ENCODE peak calls at places on chromosomes 2 and 18, in seven cellular contexts. One of them, this sample, is unnamed.

GRCh38 chr18:55421612-55422381 is 166.2 kb downstream of the TCF4 start:
- DNase-seq in Peyer's patch: peak
- DNase-seq in neural progenitor cell: no peak
- DNase-seq in fibroblast of mammary gland: peak
- DNase-seq in pancreas: no peak
- DNase-seq in activated CD8-positive, alpha-beta T cell treated with anti-CD3 and anti-CD28 coated beads for 36 hours: no peak
- DNase-seq in RWPE1: peak
- DNase-seq in this sample: no peak

GRCh38 chr2:226080323-226080722 is 680.8 kb downstream of the NYAP2 start:
- DNase-seq in fibroblast of mammary gland: peak
- DNase-seq in activated CD8-positive, alpha-beta T cell treated with anti-CD3 and anti-CD28 coated beads for 36 hours: no peak
- DNase-seq in neural progenitor cell: no peak
- DNase-seq in RWPE1: no peak
- DNase-seq in pancreas: no peak
- DNase-seq in Peyer's patch: no peak
- DNase-seq in this sample: no peak

GRCh38 chr2:100126172-100126571 is 16.2 kb downstream of the AFF3 start:
- DNase-seq in RWPE1: no peak
- DNase-seq in activated CD8-positive, alpha-beta T cell treated with anti-CD3 and anti-CD28 coated beads for 36 hours: no peak
- DNase-seq in fibroblast of mammary gland: no peak
- DNase-seq in neural progenitor cell: no peak
- DNase-seq in pancreas: no peak
- DNase-seq in Peyer's patch: no peak
- DNase-seq in this sample: no peak

GRCh38 chr2:235937526-235937925 is 230.7 kb downstream of the GBX2 start:
- DNase-seq in activated CD8-positive, alpha-beta T cell treated with anti-CD3 and anti-CD28 coated beads for 36 hours: no peak
- DNase-seq in Peyer's patch: no peak
- DNase-seq in RWPE1: no peak
- DNase-seq in fibroblast of mammary gland: no peak
- DNase-seq in pancreas: no peak
- DNase-seq in neural progenitor cell: no peak
- DNase-seq in this sample: no peak

GRCh38 chr18:3510896-3511295 is 60.9 kb downstream of the TGIF1 start:
- DNase-seq in Peyer's patch: no peak
- DNase-seq in neural progenitor cell: no peak
- DNase-seq in fibroblast of mammary gland: no peak
- DNase-seq in RWPE1: no peak
- DNase-seq in activated CD8-positive, alpha-beta T cell treated with anti-CD3 and anti-CD28 coated beads for 36 hours: no peak
- DNase-seq in pancreas: no peak
- DNase-seq in this sample: no peak

GRCh38 chr18:75199327-75199726 is 9.6 kb downstream of the PTGR3 start:
- DNase-seq in fibroblast of mammary gland: no peak
- DNase-seq in activated CD8-positive, alpha-beta T cell treated with anti-CD3 and anti-CD28 coated beads for 36 hours: no peak
- DNase-seq in Peyer's patch: no peak
- DNase-seq in RWPE1: no peak
- DNase-seq in neural progenitor cell: no peak
- DNase-seq in pancreas: no peak
- DNase-seq in this sample: no peak

GRCh38 chr2:183070942-183071844 is 7.4 kb upstream of the DUSP19 start:
- DNase-seq in neural progenitor cell: peak
- DNase-seq in Peyer's patch: no peak
- DNase-seq in pancreas: peak
- DNase-seq in activated CD8-positive, alpha-beta T cell treated with anti-CD3 and anti-CD28 coated beads for 36 hours: peak
- DNase-seq in fibroblast of mammary gland: peak
- DNase-seq in RWPE1: no peak
- DNase-seq in this sample: peak

GRCh38 chr18:46278481-46279465 is 174.6 kb downstream of the HAUS1 start:
- DNase-seq in neural progenitor cell: no peak
- DNase-seq in activated CD8-positive, alpha-beta T cell treated with anti-CD3 and anti-CD28 coated beads for 36 hours: peak
- DNase-seq in RWPE1: no peak
- DNase-seq in Peyer's patch: no peak
- DNase-seq in pancreas: no peak
- DNase-seq in fibroblast of mammary gland: peak
- DNase-seq in this sample: no peak

GRCh38 chr18:45324489-45325111 is 290.7 kb upstream of the SLC14A2 start:
- DNase-seq in pancreas: no peak
- DNase-seq in RWPE1: peak
- DNase-seq in neural progenitor cell: peak
- DNase-seq in activated CD8-positive, alpha-beta T cell treated with anti-CD3 and anti-CD28 coated beads for 36 hours: no peak
- DNase-seq in fibroblast of mammary gland: peak
- DNase-seq in Peyer's patch: no peak
- DNase-seq in this sample: no peak

GRCh38 chr2:219633276-219634065 is 6.0 kb downstream of the SLC4A3 start:
- DNase-seq in pancreas: no peak
- DNase-seq in activated CD8-positive, alpha-beta T cell treated with anti-CD3 and anti-CD28 coated beads for 36 hours: no peak
- DNase-seq in RWPE1: no peak
- DNase-seq in neural progenitor cell: no peak
- DNase-seq in fibroblast of mammary gland: no peak
- DNase-seq in Peyer's patch: no peak
- DNase-seq in this sample: no peak

GRCh38 chr2:1153959-1154358 is 203.3 kb downstream of the SNTG2 start:
- DNase-seq in fibroblast of mammary gland: no peak
- DNase-seq in neural progenitor cell: no peak
- DNase-seq in RWPE1: no peak
- DNase-seq in pancreas: no peak
- DNase-seq in activated CD8-positive, alpha-beta T cell treated with anti-CD3 and anti-CD28 coated beads for 36 hours: no peak
- DNase-seq in Peyer's patch: no peak
- DNase-seq in this sample: no peak

GRCh38 chr2:9708683-9709538 is 78.1 kb upstream of the YWHAQ start:
- DNase-seq in fibroblast of mammary gland: peak
- DNase-seq in pancreas: no peak
- DNase-seq in activated CD8-positive, alpha-beta T cell treated with anti-CD3 and anti-CD28 coated beads for 36 hours: peak
- DNase-seq in neural progenitor cell: no peak
- DNase-seq in RWPE1: no peak
- DNase-seq in Peyer's patch: no peak
- DNase-seq in this sample: no peak

GRCh38 chr2:111703759-111704158 is 180.2 kb downstream of the ANAPC1 start:
- DNase-seq in pancreas: no peak
- DNase-seq in activated CD8-positive, alpha-beta T cell treated with anti-CD3 and anti-CD28 coated beads for 36 hours: no peak
- DNase-seq in neural progenitor cell: no peak
- DNase-seq in fibroblast of mammary gland: no peak
- DNase-seq in Peyer's patch: no peak
- DNase-seq in RWPE1: no peak
- DNase-seq in this sample: no peak

GRCh38 chr2:175143678-175144077 is 24.3 kb downstream of the ATF2 start:
- DNase-seq in pancreas: no peak
- DNase-seq in fibroblast of mammary gland: no peak
- DNase-seq in RWPE1: no peak
- DNase-seq in Peyer's patch: no peak
- DNase-seq in activated CD8-positive, alpha-beta T cell treated with anti-CD3 and anti-CD28 coated beads for 36 hours: no peak
- DNase-seq in neural progenitor cell: no peak
- DNase-seq in this sample: no peak

GRCh38 chr18:74608681-74609080 is 11.0 kb downstream of the ZNF407 start:
- DNase-seq in pancreas: no peak
- DNase-seq in fibroblast of mammary gland: peak
- DNase-seq in Peyer's patch: no peak
- DNase-seq in activated CD8-positive, alpha-beta T cell treated with anti-CD3 and anti-CD28 coated beads for 36 hours: no peak
- DNase-seq in RWPE1: no peak
- DNase-seq in neural progenitor cell: no peak
- DNase-seq in this sample: no peak

GRCh38 chr2:19357383-19358241 is 811 bp downstream of the OSR1 start:
- DNase-seq in pancreas: peak
- DNase-seq in RWPE1: no peak
- DNase-seq in Peyer's patch: no peak
- DNase-seq in fibroblast of mammary gland: peak
- DNase-seq in neural progenitor cell: peak
- DNase-seq in activated CD8-positive, alpha-beta T cell treated with anti-CD3 and anti-CD28 coated beads for 36 hours: no peak
- DNase-seq in this sample: no peak

GRCh38 chr2:161273038-161273760 is 35.0 kb upstream of the PSMD14 start:
- DNase-seq in activated CD8-positive, alpha-beta T cell treated with anti-CD3 and anti-CD28 coated beads for 36 hours: peak
- DNase-seq in neural progenitor cell: peak
- DNase-seq in pancreas: no peak
- DNase-seq in Peyer's patch: no peak
- DNase-seq in fibroblast of mammary gland: peak
- DNase-seq in RWPE1: peak
- DNase-seq in this sample: peak

GRCh38 chr2:78644849-78645248 is 380.7 kb upstream of the REG3G start:
- DNase-seq in RWPE1: peak
- DNase-seq in pancreas: no peak
- DNase-seq in neural progenitor cell: no peak
- DNase-seq in activated CD8-positive, alpha-beta T cell treated with anti-CD3 and anti-CD28 coated beads for 36 hours: no peak
- DNase-seq in fibroblast of mammary gland: no peak
- DNase-seq in Peyer's patch: no peak
- DNase-seq in this sample: no peak

GRCh38 chr2:177464549-177464948 is 72.0 kb downstream of the AGPS start:
- DNase-seq in fibroblast of mammary gland: no peak
- DNase-seq in neural progenitor cell: no peak
- DNase-seq in activated CD8-positive, alpha-beta T cell treated with anti-CD3 and anti-CD28 coated beads for 36 hours: no peak
- DNase-seq in Peyer's patch: no peak
- DNase-seq in pancreas: no peak
- DNase-seq in RWPE1: no peak
- DNase-seq in this sample: no peak

GRCh38 chr2:45121236-45121927 is 112.1 kb upstream of the SIX2 start:
- DNase-seq in neural progenitor cell: no peak
- DNase-seq in RWPE1: no peak
- DNase-seq in pancreas: no peak
- DNase-seq in Peyer's patch: no peak
- DNase-seq in fibroblast of mammary gland: no peak
- DNase-seq in activated CD8-positive, alpha-beta T cell treated with anti-CD3 and anti-CD28 coated beads for 36 hours: no peak
- DNase-seq in this sample: no peak

GRCh38 chr2:223503746-223504145 is 98.4 kb downstream of the SCG2 start:
- DNase-seq in activated CD8-positive, alpha-beta T cell treated with anti-CD3 and anti-CD28 coated beads for 36 hours: no peak
- DNase-seq in Peyer's patch: no peak
- DNase-seq in fibroblast of mammary gland: no peak
- DNase-seq in RWPE1: peak
- DNase-seq in neural progenitor cell: no peak
- DNase-seq in pancreas: no peak
- DNase-seq in this sample: no peak

GRCh38 chr2:210519594-210519993 is 36.8 kb upstream of the CPS1 start:
- DNase-seq in neural progenitor cell: no peak
- DNase-seq in fibroblast of mammary gland: no peak
- DNase-seq in RWPE1: no peak
- DNase-seq in pancreas: no peak
- DNase-seq in Peyer's patch: no peak
- DNase-seq in activated CD8-positive, alpha-beta T cell treated with anti-CD3 and anti-CD28 coated beads for 36 hours: no peak
- DNase-seq in this sample: no peak

GRCh38 chr2:68463287-68463877 is 3.7 kb downstream of the FBXO48 start:
- DNase-seq in activated CD8-positive, alpha-beta T cell treated with anti-CD3 and anti-CD28 coated beads for 36 hours: no peak
- DNase-seq in pancreas: no peak
- DNase-seq in Peyer's patch: no peak
- DNase-seq in neural progenitor cell: peak
- DNase-seq in RWPE1: no peak
- DNase-seq in fibroblast of mammary gland: peak
- DNase-seq in this sample: no peak

GRCh38 chr2:85266424-85267041 is 61.3 kb downstream of the TGOLN2 start:
- DNase-seq in RWPE1: no peak
- DNase-seq in activated CD8-positive, alpha-beta T cell treated with anti-CD3 and anti-CD28 coated beads for 36 hours: peak
- DNase-seq in neural progenitor cell: peak
- DNase-seq in fibroblast of mammary gland: peak
- DNase-seq in pancreas: peak
- DNase-seq in Peyer's patch: peak
- DNase-seq in this sample: peak

DNA sequence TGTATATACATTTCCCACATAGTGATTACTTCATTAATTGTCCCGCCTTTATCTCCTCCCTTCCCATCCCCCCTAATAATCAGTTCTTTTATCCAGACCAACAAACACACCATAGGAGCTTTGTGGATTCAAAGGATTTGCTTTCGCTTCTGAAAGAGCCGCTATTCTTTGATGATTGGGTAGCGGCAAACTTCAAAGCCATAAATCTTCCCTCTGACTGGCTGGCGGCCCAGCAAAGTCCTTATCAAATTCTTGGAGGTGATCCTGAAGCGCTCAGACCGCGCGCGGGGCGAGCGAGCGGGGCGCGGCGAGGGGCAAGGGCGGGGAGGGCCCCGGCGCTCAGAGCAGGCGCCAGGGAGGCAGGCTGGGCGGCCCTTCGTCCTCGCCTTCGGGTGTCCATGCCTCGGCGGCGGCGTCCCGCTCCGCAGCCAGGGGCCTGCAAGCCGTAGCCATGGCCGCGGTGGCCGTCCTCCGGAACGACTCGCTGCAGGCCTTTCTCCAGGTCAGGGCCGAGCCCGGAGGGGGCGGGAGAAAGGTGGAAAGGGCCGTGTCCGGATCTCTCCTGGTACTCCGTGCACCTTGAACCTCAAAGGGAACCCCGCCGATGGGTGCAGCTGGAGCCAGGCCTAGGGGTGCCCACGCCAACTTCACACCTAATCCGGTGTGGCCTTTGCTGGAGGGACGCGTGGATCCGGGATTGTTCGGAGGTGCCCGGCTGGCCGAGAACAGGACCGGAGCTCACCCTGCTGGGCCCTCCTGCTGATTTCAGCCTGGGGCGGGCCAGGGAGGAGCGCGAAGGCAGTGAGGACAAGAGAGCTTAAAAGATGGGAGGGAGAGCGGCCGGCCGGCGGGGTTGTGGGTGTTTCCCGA is at the start of gene SP5:
- DNase-seq in Peyer's patch: no peak
- DNase-seq in RWPE1: peak
- DNase-seq in fibroblast of mammary gland: peak
- DNase-seq in activated CD8-positive, alpha-beta T cell treated with anti-CD3 and anti-CD28 coated beads for 36 hours: peak
- DNase-seq in pancreas: peak
- DNase-seq in neural progenitor cell: peak
- DNase-seq in this sample: peak
- TF ChIP-seq CTCF in Peyer's patch: no peak
- TF ChIP-seq CTCF in RWPE1: no peak
- TF ChIP-seq CTCF in fibroblast of mammary gland: no peak
- TF ChIP-seq CTCF in activated CD8-positive, alpha-beta T cell treated with anti-CD3 and anti-CD28 coated beads for 36 hours: no peak
- TF ChIP-seq CTCF in pancreas: no peak
- TF ChIP-seq CTCF in neural progenitor cell: no peak
- TF ChIP-seq CTCF in this sample: no peak

GRCh38 chr2:109428841-109429710 is 184.7 kb downstream of the SEPTIN10 start:
- DNase-seq in RWPE1: no peak
- DNase-seq in pancreas: peak
- DNase-seq in fibroblast of mammary gland: no peak
- DNase-seq in Peyer's patch: no peak
- DNase-seq in neural progenitor cell: no peak
- DNase-seq in activated CD8-positive, alpha-beta T cell treated with anti-CD3 and anti-CD28 coated beads for 36 hours: no peak
- DNase-seq in this sample: no peak
- TF ChIP-seq CTCF in RWPE1: no peak
- TF ChIP-seq CTCF in pancreas: no peak
- TF ChIP-seq CTCF in fibroblast of mammary gland: no peak
- TF ChIP-seq CTCF in Peyer's patch: no peak
- TF ChIP-seq CTCF in neural progenitor cell: no peak
- TF ChIP-seq CTCF in activated CD8-positive, alpha-beta T cell treated with anti-CD3 and anti-CD28 coated beads for 36 hours: no peak
- TF ChIP-seq CTCF in this sample: no peak

GRCh38 chr18:8883409-8883668 is 178.0 kb downstream of the MTCL1 start:
- DNase-seq in activated CD8-positive, alpha-beta T cell treated with anti-CD3 and anti-CD28 coated beads for 36 hours: no peak
- DNase-seq in RWPE1: no peak
- DNase-seq in pancreas: no peak
- DNase-seq in Peyer's patch: no peak
- DNase-seq in fibroblast of mammary gland: no peak
- DNase-seq in neural progenitor cell: no peak
- DNase-seq in this sample: no peak
- TF ChIP-seq CTCF in activated CD8-positive, alpha-beta T cell treated with anti-CD3 and anti-CD28 coated beads for 36 hours: no peak
- TF ChIP-seq CTCF in RWPE1: no peak
- TF ChIP-seq CTCF in pancreas: no peak
- TF ChIP-seq CTCF in Peyer's patch: no peak
- TF ChIP-seq CTCF in fibroblast of mammary gland: no peak
- TF ChIP-seq CTCF in neural progenitor cell: no peak
- TF ChIP-seq CTCF in this sample: no peak

DNA sequence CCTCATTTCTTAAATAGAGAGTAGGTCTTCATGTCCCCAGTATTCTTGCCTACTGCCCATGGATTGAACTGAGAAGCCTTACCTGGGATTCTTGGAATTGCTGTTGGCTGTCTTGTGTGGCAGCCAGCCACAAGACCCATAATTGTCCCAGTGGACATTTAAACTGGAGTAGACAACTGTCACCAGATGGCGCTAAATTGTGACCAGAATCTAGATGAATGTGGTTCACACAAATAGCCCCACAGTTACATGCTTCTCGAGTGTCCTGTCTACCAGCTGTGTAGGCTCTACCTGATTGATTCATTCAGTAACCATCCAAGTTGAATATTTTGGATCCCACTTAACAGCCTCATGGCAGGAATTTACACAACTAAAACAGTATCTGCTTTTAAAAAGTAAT is 73.2 kb downstream of the MAP4K4 start:
- DNase-seq in pancreas: no peak
- DNase-seq in neural progenitor cell: peak
- DNase-seq in Peyer's patch: no peak
- DNase-seq in fibroblast of mammary gland: peak
- DNase-seq in RWPE1: no peak
- DNase-seq in activated CD8-positive, alpha-beta T cell treated with anti-CD3 and anti-CD28 coated beads for 36 hours: peak
- DNase-seq in this sample: peak
- TF ChIP-seq CTCF in pancreas: no peak
- TF ChIP-seq CTCF in neural progenitor cell: peak
- TF ChIP-seq CTCF in Peyer's patch: peak
- TF ChIP-seq CTCF in fibroblast of mammary gland: peak
- TF ChIP-seq CTCF in RWPE1: no peak
- TF ChIP-seq CTCF in activated CD8-positive, alpha-beta T cell treated with anti-CD3 and anti-CD28 coated beads for 36 hours: peak
- TF ChIP-seq CTCF in this sample: peak